ENCODE peak calls at places on chromosomes 2 and 18, in nine cellular contexts. One of them, this sample, is unnamed.

GRCh38 chr2:8669157-8669852 is 12.6 kb upstream of the ID2 start:
- DNase-seq in stomach: no peak
- DNase-seq in esophagus squamous epithelium: no peak
- DNase-seq in ovary: no peak
- DNase-seq in pancreas: no peak
- DNase-seq in heart right ventricle: no peak
- DNase-seq in neuronal stem cell: no peak
- DNase-seq in BE2C: no peak
- DNase-seq in breast epithelium: peak; percentile 45
- DNase-seq in this sample: no peak

GRCh38 chr18:58942486-58942885 is 77.8 kb downstream of the ZNF532 start:
- DNase-seq in stomach: peak; percentile 57
- DNase-seq in esophagus squamous epithelium: no peak
- DNase-seq in ovary: no peak
- DNase-seq in pancreas: no peak
- DNase-seq in heart right ventricle: no peak
- DNase-seq in neuronal stem cell: no peak
- DNase-seq in BE2C: no peak
- DNase-seq in breast epithelium: no peak
- DNase-seq in this sample: no peak

GRCh38 chr2:37005118-37005868 is 39.0 kb upstream of the STRN start:
- DNase-seq in stomach: no peak
- DNase-seq in esophagus squamous epithelium: no peak
- DNase-seq in ovary: no peak
- DNase-seq in pancreas: no peak
- DNase-seq in heart right ventricle: peak; percentile 21
- DNase-seq in neuronal stem cell: no peak
- DNase-seq in BE2C: peak; percentile 35
- DNase-seq in breast epithelium: no peak
- DNase-seq in this sample: no peak

GRCh38 chr18:7521226-7521856 is 45.8 kb upstream of the PTPRM start:
- DNase-seq in stomach: no peak
- DNase-seq in esophagus squamous epithelium: no peak
- DNase-seq in ovary: no peak
- DNase-seq in pancreas: no peak
- DNase-seq in heart right ventricle: no peak
- DNase-seq in neuronal stem cell: no peak
- DNase-seq in BE2C: no peak
- DNase-seq in breast epithelium: no peak
- DNase-seq in this sample: no peak

GRCh38 chr2:10220516-10221391 is 82.0 kb upstream of the HPCAL1 start:
- DNase-seq in stomach: no peak
- DNase-seq in esophagus squamous epithelium: no peak
- DNase-seq in ovary: no peak
- DNase-seq in pancreas: no peak
- DNase-seq in heart right ventricle: no peak
- DNase-seq in neuronal stem cell: no peak
- DNase-seq in BE2C: no peak
- DNase-seq in breast epithelium: no peak
- DNase-seq in this sample: no peak

GRCh38 chr2:100350661-100351185 is 28.4 kb upstream of the LONRF2 start:
- DNase-seq in stomach: no peak
- DNase-seq in esophagus squamous epithelium: no peak
- DNase-seq in ovary: peak; percentile 48
- DNase-seq in pancreas: no peak
- DNase-seq in heart right ventricle: no peak
- DNase-seq in neuronal stem cell: no peak
- DNase-seq in BE2C: no peak
- DNase-seq in breast epithelium: no peak
- DNase-seq in this sample: peak; percentile 23

GRCh38 chr2:204030337-204030736 is 93.8 kb downstream of the ICOS start:
- DNase-seq in stomach: no peak
- DNase-seq in esophagus squamous epithelium: no peak
- DNase-seq in ovary: no peak
- DNase-seq in pancreas: no peak
- DNase-seq in heart right ventricle: peak; percentile 6
- DNase-seq in neuronal stem cell: no peak
- DNase-seq in BE2C: no peak
- DNase-seq in breast epithelium: no peak
- DNase-seq in this sample: no peak

GRCh38 chr18:3706279-3707097 is 256.5 kb downstream of the TGIF1 start:
- DNase-seq in stomach: no peak
- DNase-seq in esophagus squamous epithelium: no peak
- DNase-seq in ovary: no peak
- DNase-seq in pancreas: no peak
- DNase-seq in heart right ventricle: no peak
- DNase-seq in neuronal stem cell: no peak
- DNase-seq in BE2C: no peak
- DNase-seq in breast epithelium: no peak
- DNase-seq in this sample: no peak

GRCh38 chr2:9156483-9156882 is 50.1 kb upstream of the ASAP2 start:
- DNase-seq in stomach: no peak
- DNase-seq in esophagus squamous epithelium: no peak
- DNase-seq in ovary: no peak
- DNase-seq in pancreas: no peak
- DNase-seq in heart right ventricle: no peak
- DNase-seq in neuronal stem cell: no peak
- DNase-seq in BE2C: no peak
- DNase-seq in breast epithelium: no peak
- DNase-seq in this sample: no peak

GRCh38 chr2:178197791-178198190 is 3.5 kb downstream of the OSBPL6 start:
- DNase-seq in stomach: no peak
- DNase-seq in esophagus squamous epithelium: no peak
- DNase-seq in ovary: no peak
- DNase-seq in pancreas: no peak
- DNase-seq in heart right ventricle: no peak
- DNase-seq in neuronal stem cell: no peak
- DNase-seq in BE2C: no peak
- DNase-seq in breast epithelium: no peak
- DNase-seq in this sample: no peak

GRCh38 chr2:215880970-215881369 is 132.4 kb downstream of the MREG start:
- DNase-seq in stomach: no peak
- DNase-seq in esophagus squamous epithelium: no peak
- DNase-seq in ovary: no peak
- DNase-seq in pancreas: no peak
- DNase-seq in heart right ventricle: no peak
- DNase-seq in neuronal stem cell: no peak
- DNase-seq in BE2C: no peak
- DNase-seq in breast epithelium: no peak
- DNase-seq in this sample: no peak

GRCh38 chr2:230999477-230999876 is 3.6 kb downstream of the SPATA3 start:
- DNase-seq in stomach: no peak
- DNase-seq in esophagus squamous epithelium: no peak
- DNase-seq in ovary: no peak
- DNase-seq in pancreas: no peak
- DNase-seq in heart right ventricle: no peak
- DNase-seq in neuronal stem cell: no peak
- DNase-seq in BE2C: no peak
- DNase-seq in breast epithelium: no peak
- DNase-seq in this sample: no peak

DNA sequence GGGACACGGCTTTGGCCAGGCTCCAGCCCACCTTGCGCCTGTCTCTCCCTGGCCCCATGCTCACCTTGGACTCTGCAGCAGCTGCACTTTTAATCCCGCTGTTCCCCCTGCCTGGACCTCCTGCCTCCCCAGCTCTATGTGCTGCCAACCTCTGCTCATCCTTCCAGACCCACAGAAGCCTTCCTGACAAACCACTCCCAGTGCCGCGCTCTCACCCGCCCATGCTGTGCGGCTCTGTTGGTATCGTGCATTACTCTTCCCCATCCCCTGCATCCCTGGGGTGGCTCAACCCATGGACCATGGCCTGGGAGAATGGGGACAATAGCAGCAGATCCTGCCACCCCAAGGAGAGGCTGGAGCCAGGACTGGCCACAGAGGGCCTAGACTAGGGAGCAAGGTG is 303.6 kb downstream of the CELF4 start:
- DNase-seq in stomach: no peak
- DNase-seq in esophagus squamous epithelium: no peak
- DNase-seq in ovary: no peak
- DNase-seq in pancreas: no peak
- DNase-seq in heart right ventricle: no peak
- DNase-seq in neuronal stem cell: no peak
- DNase-seq in BE2C: no peak
- DNase-seq in breast epithelium: no peak
- DNase-seq in this sample: no peak
- H3K4me3 ChIP-seq in stomach: no peak overlapping the region
- H3K4me3 ChIP-seq in esophagus squamous epithelium: no peak overlapping the region
- H3K4me3 ChIP-seq in ovary: no peak overlapping the region
- H3K4me3 ChIP-seq in pancreas: no peak overlapping the region
- H3K4me3 ChIP-seq in heart right ventricle: no peak overlapping the region
- H3K4me3 ChIP-seq in neuronal stem cell: no peak overlapping the region
- H3K4me3 ChIP-seq in BE2C: no peak overlapping the region
- H3K4me3 ChIP-seq in breast epithelium: no peak overlapping the region
- H3K4me3 ChIP-seq in this sample: no peak overlapping the region

GRCh38 chr2:168167511-168168263 is 79.7 kb downstream of the STK39 start:
- DNase-seq in stomach: no peak
- DNase-seq in esophagus squamous epithelium: no peak
- DNase-seq in ovary: no peak
- DNase-seq in pancreas: no peak
- DNase-seq in heart right ventricle: no peak
- DNase-seq in neuronal stem cell: no peak
- DNase-seq in BE2C: no peak
- DNase-seq in breast epithelium: no peak
- DNase-seq in this sample: no peak

GRCh38 chr2:168171069-168171762 is 76.2 kb downstream of the STK39 start:
- DNase-seq in stomach: no peak
- DNase-seq in esophagus squamous epithelium: no peak
- DNase-seq in ovary: no peak
- DNase-seq in pancreas: no peak
- DNase-seq in heart right ventricle: no peak
- DNase-seq in neuronal stem cell: no peak
- DNase-seq in BE2C: no peak
- DNase-seq in breast epithelium: no peak
- DNase-seq in this sample: no peak

GRCh38 chr2:168172071-168172470 is 75.3 kb downstream of the STK39 start:
- DNase-seq in stomach: no peak
- DNase-seq in esophagus squamous epithelium: no peak
- DNase-seq in ovary: no peak
- DNase-seq in pancreas: no peak
- DNase-seq in heart right ventricle: no peak
- DNase-seq in neuronal stem cell: no peak
- DNase-seq in BE2C: no peak
- DNase-seq in breast epithelium: no peak
- DNase-seq in this sample: no peak

GRCh38 chr2:168166902-168167510 is 80.4 kb downstream of the STK39 start:
- DNase-seq in stomach: no peak
- DNase-seq in esophagus squamous epithelium: no peak
- DNase-seq in ovary: no peak
- DNase-seq in pancreas: no peak
- DNase-seq in heart right ventricle: no peak
- DNase-seq in neuronal stem cell: no peak
- DNase-seq in BE2C: no peak
- DNase-seq in breast epithelium: no peak
- DNase-seq in this sample: no peak

DNA sequence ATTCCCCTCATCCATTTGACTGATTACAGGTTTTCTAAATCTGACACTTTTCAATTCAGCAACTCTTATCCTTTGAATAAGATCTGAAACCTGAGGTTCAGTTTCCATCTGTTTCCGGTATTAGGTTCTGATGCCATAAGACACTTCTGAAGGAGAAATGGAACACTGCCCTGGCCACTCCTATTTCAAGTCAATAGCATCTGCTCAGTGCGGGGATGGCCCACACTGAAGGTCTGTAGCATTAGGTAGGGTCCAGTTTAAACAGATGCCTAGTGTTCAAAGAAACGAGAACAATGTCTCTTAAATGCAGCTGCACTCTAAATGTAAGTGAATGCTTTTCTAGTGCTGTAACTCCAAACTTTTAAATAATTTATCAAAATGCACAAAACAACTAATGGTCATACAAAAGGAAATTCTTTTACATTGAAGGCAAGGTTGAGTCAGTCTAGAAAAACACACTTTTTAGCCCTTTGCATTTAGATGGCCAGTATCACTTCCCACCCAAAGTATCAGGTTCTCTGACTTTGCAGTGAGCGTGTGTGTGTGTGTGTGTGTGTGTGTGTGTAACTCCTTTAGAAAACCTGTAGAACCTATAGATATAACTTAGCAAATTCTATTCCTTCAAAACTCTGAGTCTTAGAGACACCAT is 78.2 kb downstream of the STK39 start:
- DNase-seq in stomach: no peak
- DNase-seq in esophagus squamous epithelium: no peak
- DNase-seq in ovary: no peak
- DNase-seq in pancreas: no peak
- DNase-seq in heart right ventricle: no peak
- DNase-seq in neuronal stem cell: no peak
- DNase-seq in BE2C: no peak
- DNase-seq in breast epithelium: no peak
- DNase-seq in this sample: no peak
- H3K27me3 ChIP-seq in stomach: no peaks in the 10 kb centered on the region
- H3K27me3 ChIP-seq in esophagus squamous epithelium: no peaks in the 10 kb centered on the region
- H3K27me3 ChIP-seq in ovary: no peaks in the 10 kb centered on the region
- H3K27me3 ChIP-seq in pancreas: no peaks in the 10 kb centered on the region
- H3K27me3 ChIP-seq in heart right ventricle: no peaks in the 10 kb centered on the region
- H3K27me3 ChIP-seq in neuronal stem cell: no peaks in the 10 kb centered on the region
- H3K27me3 ChIP-seq in BE2C: no peaks in the 10 kb centered on the region
- H3K27me3 ChIP-seq in breast epithelium: no peaks in the 10 kb centered on the region
- H3K27me3 ChIP-seq in this sample: no peaks in the 10 kb centered on the region

DNA sequence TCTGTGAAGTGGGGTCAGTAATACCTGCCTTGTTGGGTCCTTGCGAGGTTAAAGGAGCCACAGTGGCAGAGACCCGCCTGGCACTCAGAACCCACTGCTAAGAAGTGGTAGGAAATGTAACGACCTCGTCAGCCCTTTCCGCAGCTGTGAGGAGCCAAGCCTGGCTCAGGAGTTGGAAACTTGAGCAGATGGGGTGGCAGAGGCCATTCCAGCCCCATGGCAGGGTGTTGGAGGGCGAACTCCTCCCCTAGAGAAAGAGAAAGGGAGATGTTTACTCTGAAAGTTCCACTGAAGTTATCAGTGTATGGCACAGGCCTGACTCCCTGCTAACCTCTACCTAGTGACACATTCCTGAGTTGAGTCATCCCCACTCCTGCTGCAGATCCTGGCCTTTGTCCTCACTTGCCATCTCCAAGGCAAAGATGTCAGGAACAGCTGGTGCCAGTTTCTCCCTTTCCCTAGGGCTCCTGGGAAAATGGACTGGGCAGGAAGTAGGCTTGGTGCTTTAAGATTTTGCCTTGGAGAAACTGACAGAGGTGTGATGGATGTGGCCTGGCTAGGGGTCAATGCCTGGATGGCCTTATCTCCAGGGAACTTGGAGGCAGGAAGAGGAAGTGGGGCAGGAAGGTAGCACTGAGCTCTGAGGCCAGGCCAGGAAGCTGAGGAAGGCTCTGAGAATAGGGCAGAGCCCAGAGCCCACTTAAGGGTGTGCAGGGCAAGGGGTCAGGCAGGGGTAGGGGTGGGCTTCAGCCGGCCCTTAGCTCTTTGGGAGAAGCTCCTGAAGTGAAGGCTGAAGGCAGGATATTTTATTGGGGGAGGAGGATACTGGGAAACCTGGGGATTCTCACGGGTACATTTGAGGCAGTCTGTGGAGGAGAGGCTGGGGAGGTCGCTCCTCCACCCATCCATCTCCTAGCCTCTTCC is 888 bp downstream of the VAMP5 start:
- DNase-seq in stomach: peak; percentile 54
- DNase-seq in esophagus squamous epithelium: no peak
- DNase-seq in ovary: no peak
- DNase-seq in pancreas: peak; percentile 71
- DNase-seq in heart right ventricle: peak; percentile 54
- DNase-seq in neuronal stem cell: no peak
- DNase-seq in BE2C: no peak
- DNase-seq in breast epithelium: no peak
- DNase-seq in this sample: no peak
- H3K4me1 ChIP-seq in stomach: peaks cover 53% of the 10 kb centered on the region
- H3K4me1 ChIP-seq in esophagus squamous epithelium: peaks cover 66% of the 10 kb centered on the region
- H3K4me1 ChIP-seq in ovary: peaks cover 12% of the 10 kb centered on the region
- H3K4me1 ChIP-seq in pancreas: peaks cover 26% of the 10 kb centered on the region
- H3K4me1 ChIP-seq in heart right ventricle: peaks cover 55% of the 10 kb centered on the region
- H3K4me1 ChIP-seq in neuronal stem cell: peaks cover 15% of the 10 kb centered on the region
- H3K4me1 ChIP-seq in BE2C: no peaks in the 10 kb centered on the region
- H3K4me1 ChIP-seq in breast epithelium: peaks cover 7% of the 10 kb centered on the region
- H3K4me1 ChIP-seq in this sample: peaks cover 34% of the 10 kb centered on the region

GRCh38 chr2:42492691-42493467 is 903 bp downstream of the KCNG3 start:
- DNase-seq in stomach: no peak
- DNase-seq in esophagus squamous epithelium: no peak
- DNase-seq in ovary: peak; percentile 38
- DNase-seq in pancreas: no peak
- DNase-seq in heart right ventricle: no peak
- DNase-seq in neuronal stem cell: no peak
- DNase-seq in BE2C: no peak
- DNase-seq in breast epithelium: no peak
- DNase-seq in this sample: peak; percentile 41
- H3K4me3 ChIP-seq in stomach: peak overlapping the region; percentile 55
- H3K4me3 ChIP-seq in esophagus squamous epithelium: peak overlapping the region; percentile 63
- H3K4me3 ChIP-seq in ovary: peak overlapping the region; percentile 40
- H3K4me3 ChIP-seq in pancreas: peak overlapping the region; percentile 36
- H3K4me3 ChIP-seq in heart right ventricle: peak overlapping the region; percentile 60
- H3K4me3 ChIP-seq in neuronal stem cell: peak overlapping the region; percentile 83
- H3K4me3 ChIP-seq in BE2C: no peak overlapping the region
- H3K4me3 ChIP-seq in breast epithelium: peak overlapping the region; percentile 45
- H3K4me3 ChIP-seq in this sample: no peak overlapping the region